ENCODE peak calls at places on chromosomes 6 and 20, in five cellular contexts. N, D, K, U and W are unnamed samples. For H3K27me3, the result is how much of the 10 kb centered on the place peaks cover.

GRCh38 chr20:11454966-11455799 is 462.5 kb upstream of the BTBD3 start:
- DNase-seq in K (no peak), U (no peak), N (peak), D (no peak), W (no peak)

GRCh38 chr6:126033696-126034095 is 47.4 kb downstream of the TRMT11 start:
- DNase-seq in N (peak), D (peak), K (no peak), U (no peak), W (peak)

GRCh38 chr6:145887969-145888368 is 73.4 kb upstream of the FBXO30 start:
- DNase-seq in U (peak), K (no peak), D (peak), N (peak), W (no peak)

GRCh38 chr20:57364451-57364850 is 13.4 kb downstream of the RAE1 start:
- DNase-seq in U (no peak), N (no peak), K (no peak), D (no peak), W (no peak)

GRCh38 chr6:89951574-89952360 is 57.5 kb downstream of the GJA10 start:
- DNase-seq in K (peak), N (peak), U (no peak), D (no peak), W (peak)

GRCh38 chr20:8932192-8933150 is 136.4 kb upstream of the PLCB4 start:
- DNase-seq in U (no peak), N (peak), D (no peak), K (no peak), W (no peak)

GRCh38 chr6:157420497-157420896 is 39.5 kb downstream of the ZDHHC14 start:
- DNase-seq in U (no peak), N (no peak), K (no peak), D (no peak), W (no peak)

GRCh38 chr20:34768105-34768504 is 57.3 kb downstream of the NCOA6 start:
- DNase-seq in U (no peak), K (no peak), N (peak), D (no peak), W (no peak)

GRCh38 chr20:33280775-33281174 is 2.2 kb upstream of the BPIFB1 start:
- DNase-seq in K (no peak), D (no peak), N (no peak), U (no peak), W (no peak)

GRCh38 chr20:37846573-37846972 is 56.4 kb upstream of the VSTM2L start:
- DNase-seq in N (no peak), D (no peak), U (no peak), K (no peak), W (no peak)

GRCh38 chr6:91659881-91660280 is 1073.0 kb upstream of the MAP3K7 start:
- DNase-seq in N (no peak), D (no peak), U (no peak), K (no peak), W (no peak)

GRCh38 chr20:19210426-19211155 is 1.9 kb upstream of the SLC24A3 start:
- DNase-seq in N (peak), D (no peak), K (no peak), U (no peak), W (no peak)

GRCh38 chr20:64198347-64198746 is 34.1 kb downstream of the MYT1 start:
- DNase-seq in U (no peak), K (no peak), D (no peak), N (no peak), W (no peak)

GRCh38 chr6:49826743-49827406 is 39.5 kb downstream of the CRISP1 start:
- DNase-seq in N (no peak), D (no peak), K (no peak), U (no peak), W (no peak)

GRCh38 chr6:26271640-26272090 is 93.3 kb upstream of the BTN3A2 start:
- DNase-seq in D (no peak), K (no peak), N (no peak), U (no peak), W (no peak)

GRCh38 chr6:112639436-112639835 is 292.3 kb downstream of the RFPL4B start:
- DNase-seq in U (no peak), N (no peak), D (no peak), K (no peak), W (no peak)

GRCh38 chr6:139888691-139889122 is 514.3 kb upstream of the CITED2 start:
- DNase-seq in D (no peak), K (no peak), U (no peak), N (peak), W (no peak)

GRCh38 chr20:5135363-5136012 is 8.7 kb downstream of the CDS2 start:
- DNase-seq in D (no peak), K (peak), U (no peak), N (no peak), W (no peak)

GRCh38 chr20:32108814-32109391 is 611 bp upstream of the TM9SF4 start:
- DNase-seq in D (no peak), N (no peak), U (no peak), K (peak), W (no peak)

DNA sequence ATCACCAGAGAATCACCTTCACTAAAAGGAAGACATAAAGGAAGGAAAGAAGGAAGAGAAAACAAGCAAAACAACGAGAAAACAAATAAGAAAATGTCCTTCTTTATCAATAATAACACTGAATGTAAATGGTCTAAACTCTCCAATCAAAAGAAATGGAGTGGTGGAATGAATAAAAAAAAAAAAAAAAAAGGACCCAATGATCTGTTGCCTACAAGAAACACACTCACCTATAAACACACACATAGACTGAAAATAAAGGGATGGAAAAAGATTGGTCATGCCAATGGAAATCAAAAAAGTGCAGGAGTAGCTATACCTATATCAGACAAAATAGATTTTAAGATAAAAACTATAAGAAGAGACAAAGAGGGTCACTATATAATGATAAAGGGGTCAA is 30.2 kb upstream of the HLA-E start:
- DNase-seq in U (no peak), N (no peak), D (no peak), K (no peak), W (no peak)
- H3K27me3 ChIP-seq in U (half or more), N (half or more), D (under half), K (under half), W (half or more)

GRCh38 chr6:166656269-166657206 is 29.5 kb upstream of the RPS6KA2 start:
- DNase-seq in N (peak), U (no peak), D (no peak), K (no peak), W (no peak)
- H3K4me3 ChIP-seq in N (no peak), U (no peak), D (no peak), K (no peak), W (no peak)

DNA sequence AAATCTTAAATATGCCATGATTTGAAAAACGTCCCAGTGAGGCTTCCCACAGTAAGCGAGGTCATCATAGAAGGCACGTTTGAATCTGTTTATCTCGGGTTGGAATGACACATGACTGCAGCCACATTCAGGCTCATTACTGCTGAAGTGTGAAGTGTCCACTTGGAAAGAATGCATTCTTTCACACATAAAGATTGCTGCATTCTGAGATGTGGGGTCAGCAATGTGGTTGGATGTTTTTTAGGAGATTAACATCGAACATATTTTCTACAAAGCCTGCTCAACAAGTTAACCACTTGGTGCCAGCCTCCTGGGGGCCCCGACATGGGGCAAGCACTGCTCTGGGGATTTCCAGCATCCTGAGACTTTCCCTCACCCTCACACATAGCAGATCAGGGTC is 79.9 kb downstream of the BMP6 start:
- DNase-seq in K (no peak), U (no peak), N (peak), D (no peak), W (no peak)
- H3K27me3 ChIP-seq in K (under half), U (under half), N (under half), D (under half), W (under half)

GRCh38 chr6:73699656-73700055 is 3.7 kb downstream of the CD109 start:
- DNase-seq in D (no peak), N (peak), K (no peak), U (no peak), W (no peak)

GRCh38 chr6:73695619-73696421 is at the start of gene CD109:
- DNase-seq in N (peak), K (no peak), D (peak), U (no peak), W (peak)

GRCh38 chr6:73696990-73697651 is 1.1 kb downstream of the CD109 start:
- DNase-seq in K (no peak), N (no peak), U (no peak), D (no peak), W (no peak)

GRCh38 chr6:73691512-73691911 is 4.5 kb upstream of the CD109 start:
- DNase-seq in D (no peak), K (no peak), N (no peak), U (no peak), W (no peak)

DNA sequence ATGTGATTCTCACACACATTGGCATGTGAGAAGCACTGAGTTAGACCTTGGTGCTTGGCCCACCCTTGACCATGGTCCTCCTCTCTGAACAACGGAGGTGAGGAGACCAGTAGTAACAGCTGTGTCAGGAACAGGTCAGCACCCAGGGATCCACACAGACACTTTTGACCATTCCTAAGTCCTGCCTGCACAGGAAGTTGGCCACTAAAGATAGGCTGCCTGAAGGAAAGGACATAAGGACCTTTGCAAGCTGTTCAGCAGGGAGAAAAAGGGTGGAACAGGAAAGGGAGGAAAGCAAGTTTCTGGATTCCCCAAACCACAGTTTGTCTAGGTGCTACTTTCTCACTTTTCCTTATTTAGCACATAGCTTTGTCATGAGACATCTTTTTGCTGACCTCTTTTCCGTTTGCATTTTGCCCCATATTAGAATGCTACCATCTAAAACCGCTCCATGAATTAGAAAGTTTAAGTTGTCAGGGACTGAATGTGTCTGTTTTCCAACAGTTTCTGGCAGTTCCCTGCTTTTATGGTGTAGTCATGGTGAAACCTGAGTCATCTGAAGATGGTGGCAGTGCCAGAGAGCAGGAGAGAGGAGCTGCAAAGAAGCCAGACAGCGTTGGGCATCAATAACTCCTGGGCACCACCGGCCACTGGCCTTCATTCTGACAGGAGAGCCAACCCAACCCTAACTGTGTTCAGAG is 1.1 kb upstream of the CD109 start:
- DNase-seq in U (no peak), N (peak), K (no peak), D (no peak), W (peak)
- H3K4me3 ChIP-seq in U (no peak), N (no peak), K (no peak), D (no peak), W (peak)